ENCODE peak calls at places on chromosomes 4 and X, in ten cellular contexts. One of them, this sample, is unnamed.

GRCh38 chr4:40033603-40034002 is 23.0 kb upstream of the N4BP2 start:
- DNase-seq in GM06990: no peak
- DNase-seq in activated CD4-positive, alpha-beta T cell treated with anti-CD3 and anti-CD28 coated beads, Interleukin-2, amount 50 U/mL, for 4 hours: no peak
- DNase-seq in lower lobe of right lung: no peak
- DNase-seq in A172: no peak
- DNase-seq in T-helper 1 cell: no peak
- DNase-seq in activated naive CD4-positive, alpha-beta T cell treated with anti-CD3 and anti-CD28 coated beads for 36 hours: no peak
- DNase-seq in GM13976: no peak
- DNase-seq in CD4-positive, CD25-positive, alpha-beta regulatory T cell: no peak
- DNase-seq in astrocyte: no peak
- DNase-seq in this sample: no peak

GRCh38 chr4:145530662-145531061 is 49.0 kb downstream of the SMAD1 start:
- DNase-seq in GM06990: no peak
- DNase-seq in activated CD4-positive, alpha-beta T cell treated with anti-CD3 and anti-CD28 coated beads, Interleukin-2, amount 50 U/mL, for 4 hours: no peak
- DNase-seq in A172: no peak
- DNase-seq in astrocyte: no peak
- DNase-seq in activated naive CD4-positive, alpha-beta T cell treated with anti-CD3 and anti-CD28 coated beads for 36 hours: no peak
- DNase-seq in GM13976: no peak
- DNase-seq in T-helper 1 cell: no peak
- DNase-seq in lower lobe of right lung: no peak
- DNase-seq in CD4-positive, CD25-positive, alpha-beta regulatory T cell: no peak
- DNase-seq in this sample: no peak

GRCh38 chr4:8504279-8505007 is 63.9 kb downstream of the TRMT44 start:
- DNase-seq in lower lobe of right lung: no peak
- DNase-seq in astrocyte: no peak
- DNase-seq in GM06990: no peak
- DNase-seq in A172: no peak
- DNase-seq in CD4-positive, CD25-positive, alpha-beta regulatory T cell: no peak
- DNase-seq in activated naive CD4-positive, alpha-beta T cell treated with anti-CD3 and anti-CD28 coated beads for 36 hours: no peak
- DNase-seq in activated CD4-positive, alpha-beta T cell treated with anti-CD3 and anti-CD28 coated beads, Interleukin-2, amount 50 U/mL, for 4 hours: no peak
- DNase-seq in T-helper 1 cell: no peak
- DNase-seq in GM13976: peak
- DNase-seq in this sample: no peak

GRCh38 chr4:4752576-4753401 is 106.7 kb upstream of the MSX1 start:
- DNase-seq in A172: peak
- DNase-seq in T-helper 1 cell: no peak
- DNase-seq in GM13976: no peak
- DNase-seq in astrocyte: no peak
- DNase-seq in lower lobe of right lung: no peak
- DNase-seq in activated CD4-positive, alpha-beta T cell treated with anti-CD3 and anti-CD28 coated beads, Interleukin-2, amount 50 U/mL, for 4 hours: no peak
- DNase-seq in CD4-positive, CD25-positive, alpha-beta regulatory T cell: no peak
- DNase-seq in activated naive CD4-positive, alpha-beta T cell treated with anti-CD3 and anti-CD28 coated beads for 36 hours: no peak
- DNase-seq in GM06990: no peak
- DNase-seq in this sample: no peak

GRCh38 chr4:174523003-174523693 is 860 bp upstream of the HPGD start:
- DNase-seq in activated CD4-positive, alpha-beta T cell treated with anti-CD3 and anti-CD28 coated beads, Interleukin-2, amount 50 U/mL, for 4 hours: no peak
- DNase-seq in GM13976: no peak
- DNase-seq in GM06990: no peak
- DNase-seq in lower lobe of right lung: no peak
- DNase-seq in astrocyte: no peak
- DNase-seq in A172: peak
- DNase-seq in CD4-positive, CD25-positive, alpha-beta regulatory T cell: no peak
- DNase-seq in T-helper 1 cell: peak
- DNase-seq in activated naive CD4-positive, alpha-beta T cell treated with anti-CD3 and anti-CD28 coated beads for 36 hours: peak
- DNase-seq in this sample: no peak

GRCh38 chr4:22187203-22187835 is 238.7 kb upstream of the KCNIP4 start:
- DNase-seq in GM13976: no peak
- DNase-seq in activated CD4-positive, alpha-beta T cell treated with anti-CD3 and anti-CD28 coated beads, Interleukin-2, amount 50 U/mL, for 4 hours: no peak
- DNase-seq in lower lobe of right lung: no peak
- DNase-seq in GM06990: no peak
- DNase-seq in A172: no peak
- DNase-seq in CD4-positive, CD25-positive, alpha-beta regulatory T cell: no peak
- DNase-seq in activated naive CD4-positive, alpha-beta T cell treated with anti-CD3 and anti-CD28 coated beads for 36 hours: no peak
- DNase-seq in astrocyte: no peak
- DNase-seq in T-helper 1 cell: no peak
- DNase-seq in this sample: no peak

GRCh38 chrX:79167437-79167836 is 22.9 kb downstream of the GPR174 start:
- DNase-seq in activated CD4-positive, alpha-beta T cell treated with anti-CD3 and anti-CD28 coated beads, Interleukin-2, amount 50 U/mL, for 4 hours: no peak
- DNase-seq in astrocyte: no peak
- DNase-seq in A172: no peak
- DNase-seq in activated naive CD4-positive, alpha-beta T cell treated with anti-CD3 and anti-CD28 coated beads for 36 hours: no peak
- DNase-seq in T-helper 1 cell: peak
- DNase-seq in lower lobe of right lung: no peak
- DNase-seq in GM13976: no peak
- DNase-seq in CD4-positive, CD25-positive, alpha-beta regulatory T cell: no peak
- DNase-seq in GM06990: no peak
- DNase-seq in this sample: no peak

GRCh38 chr4:8844976-8845690 is 26.5 kb downstream of the HMX1 start:
- DNase-seq in T-helper 1 cell: no peak
- DNase-seq in GM13976: no peak
- DNase-seq in CD4-positive, CD25-positive, alpha-beta regulatory T cell: no peak
- DNase-seq in A172: no peak
- DNase-seq in astrocyte: no peak
- DNase-seq in lower lobe of right lung: peak
- DNase-seq in activated CD4-positive, alpha-beta T cell treated with anti-CD3 and anti-CD28 coated beads, Interleukin-2, amount 50 U/mL, for 4 hours: no peak
- DNase-seq in GM06990: no peak
- DNase-seq in activated naive CD4-positive, alpha-beta T cell treated with anti-CD3 and anti-CD28 coated beads for 36 hours: no peak
- DNase-seq in this sample: no peak

GRCh38 chrX:29824176-29824906 is 391.0 kb upstream of the MAGEB2 start:
- DNase-seq in activated naive CD4-positive, alpha-beta T cell treated with anti-CD3 and anti-CD28 coated beads for 36 hours: no peak
- DNase-seq in T-helper 1 cell: no peak
- DNase-seq in activated CD4-positive, alpha-beta T cell treated with anti-CD3 and anti-CD28 coated beads, Interleukin-2, amount 50 U/mL, for 4 hours: no peak
- DNase-seq in CD4-positive, CD25-positive, alpha-beta regulatory T cell: no peak
- DNase-seq in GM06990: no peak
- DNase-seq in A172: no peak
- DNase-seq in lower lobe of right lung: no peak
- DNase-seq in astrocyte: no peak
- DNase-seq in GM13976: no peak
- DNase-seq in this sample: no peak

GRCh38 chr4:122663814-122664610 is 43.1 kb upstream of the IL21 start:
- DNase-seq in GM13976: no peak
- DNase-seq in activated naive CD4-positive, alpha-beta T cell treated with anti-CD3 and anti-CD28 coated beads for 36 hours: peak
- DNase-seq in astrocyte: peak
- DNase-seq in activated CD4-positive, alpha-beta T cell treated with anti-CD3 and anti-CD28 coated beads, Interleukin-2, amount 50 U/mL, for 4 hours: peak
- DNase-seq in CD4-positive, CD25-positive, alpha-beta regulatory T cell: no peak
- DNase-seq in T-helper 1 cell: peak
- DNase-seq in GM06990: no peak
- DNase-seq in A172: no peak
- DNase-seq in lower lobe of right lung: no peak
- DNase-seq in this sample: no peak

GRCh38 chr4:167713756-167714155 is 378.6 kb upstream of the ANXA10 start:
- DNase-seq in GM13976: no peak
- DNase-seq in T-helper 1 cell: no peak
- DNase-seq in CD4-positive, CD25-positive, alpha-beta regulatory T cell: no peak
- DNase-seq in activated naive CD4-positive, alpha-beta T cell treated with anti-CD3 and anti-CD28 coated beads for 36 hours: no peak
- DNase-seq in A172: no peak
- DNase-seq in GM06990: no peak
- DNase-seq in activated CD4-positive, alpha-beta T cell treated with anti-CD3 and anti-CD28 coated beads, Interleukin-2, amount 50 U/mL, for 4 hours: no peak
- DNase-seq in lower lobe of right lung: no peak
- DNase-seq in astrocyte: peak
- DNase-seq in this sample: no peak

GRCh38 chr4:173827707-173828106 is 297.7 kb upstream of the HAND2 start:
- DNase-seq in GM13976: no peak
- DNase-seq in activated CD4-positive, alpha-beta T cell treated with anti-CD3 and anti-CD28 coated beads, Interleukin-2, amount 50 U/mL, for 4 hours: no peak
- DNase-seq in astrocyte: no peak
- DNase-seq in GM06990: no peak
- DNase-seq in A172: no peak
- DNase-seq in T-helper 1 cell: no peak
- DNase-seq in activated naive CD4-positive, alpha-beta T cell treated with anti-CD3 and anti-CD28 coated beads for 36 hours: no peak
- DNase-seq in CD4-positive, CD25-positive, alpha-beta regulatory T cell: no peak
- DNase-seq in lower lobe of right lung: no peak
- DNase-seq in this sample: no peak

GRCh38 chr4:27828843-27829242 is 968.2 kb downstream of the STIM2 start:
- DNase-seq in CD4-positive, CD25-positive, alpha-beta regulatory T cell: no peak
- DNase-seq in activated CD4-positive, alpha-beta T cell treated with anti-CD3 and anti-CD28 coated beads, Interleukin-2, amount 50 U/mL, for 4 hours: no peak
- DNase-seq in activated naive CD4-positive, alpha-beta T cell treated with anti-CD3 and anti-CD28 coated beads for 36 hours: no peak
- DNase-seq in T-helper 1 cell: no peak
- DNase-seq in astrocyte: no peak
- DNase-seq in GM06990: no peak
- DNase-seq in GM13976: no peak
- DNase-seq in A172: peak
- DNase-seq in lower lobe of right lung: no peak
- DNase-seq in this sample: no peak

GRCh38 chrX:118761950-118762725 is 34.7 kb downstream of the IL13RA1 start:
- DNase-seq in activated CD4-positive, alpha-beta T cell treated with anti-CD3 and anti-CD28 coated beads, Interleukin-2, amount 50 U/mL, for 4 hours: no peak
- DNase-seq in astrocyte: no peak
- DNase-seq in activated naive CD4-positive, alpha-beta T cell treated with anti-CD3 and anti-CD28 coated beads for 36 hours: peak
- DNase-seq in GM13976: no peak
- DNase-seq in GM06990: no peak
- DNase-seq in lower lobe of right lung: no peak
- DNase-seq in A172: no peak
- DNase-seq in CD4-positive, CD25-positive, alpha-beta regulatory T cell: no peak
- DNase-seq in T-helper 1 cell: no peak
- DNase-seq in this sample: no peak

GRCh38 chrX:24498181-24498580 is 33.1 kb downstream of the PDK3 start:
- DNase-seq in astrocyte: no peak
- DNase-seq in T-helper 1 cell: no peak
- DNase-seq in activated CD4-positive, alpha-beta T cell treated with anti-CD3 and anti-CD28 coated beads, Interleukin-2, amount 50 U/mL, for 4 hours: no peak
- DNase-seq in lower lobe of right lung: no peak
- DNase-seq in CD4-positive, CD25-positive, alpha-beta regulatory T cell: no peak
- DNase-seq in GM13976: no peak
- DNase-seq in activated naive CD4-positive, alpha-beta T cell treated with anti-CD3 and anti-CD28 coated beads for 36 hours: peak
- DNase-seq in A172: no peak
- DNase-seq in GM06990: no peak
- DNase-seq in this sample: no peak

GRCh38 chrX:71632923-71633657 is 14.8 kb upstream of the CXCR3 start:
- DNase-seq in activated CD4-positive, alpha-beta T cell treated with anti-CD3 and anti-CD28 coated beads, Interleukin-2, amount 50 U/mL, for 4 hours: no peak
- DNase-seq in T-helper 1 cell: no peak
- DNase-seq in astrocyte: no peak
- DNase-seq in A172: no peak
- DNase-seq in GM13976: no peak
- DNase-seq in lower lobe of right lung: no peak
- DNase-seq in GM06990: no peak
- DNase-seq in activated naive CD4-positive, alpha-beta T cell treated with anti-CD3 and anti-CD28 coated beads for 36 hours: no peak
- DNase-seq in CD4-positive, CD25-positive, alpha-beta regulatory T cell: no peak
- DNase-seq in this sample: no peak

GRCh38 chrX:119887721-119888425 is 7.8 kb upstream of the AKAP14 start:
- DNase-seq in A172: peak
- DNase-seq in CD4-positive, CD25-positive, alpha-beta regulatory T cell: peak
- DNase-seq in GM13976: peak
- DNase-seq in lower lobe of right lung: peak
- DNase-seq in activated naive CD4-positive, alpha-beta T cell treated with anti-CD3 and anti-CD28 coated beads for 36 hours: peak
- DNase-seq in T-helper 1 cell: peak
- DNase-seq in activated CD4-positive, alpha-beta T cell treated with anti-CD3 and anti-CD28 coated beads, Interleukin-2, amount 50 U/mL, for 4 hours: peak
- DNase-seq in astrocyte: peak
- DNase-seq in GM06990: peak
- DNase-seq in this sample: peak

GRCh38 chr4:81546777-81547176 is 75.1 kb upstream of the RASGEF1B start:
- DNase-seq in A172: no peak
- DNase-seq in activated naive CD4-positive, alpha-beta T cell treated with anti-CD3 and anti-CD28 coated beads for 36 hours: no peak
- DNase-seq in astrocyte: no peak
- DNase-seq in CD4-positive, CD25-positive, alpha-beta regulatory T cell: no peak
- DNase-seq in lower lobe of right lung: no peak
- DNase-seq in GM06990: no peak
- DNase-seq in activated CD4-positive, alpha-beta T cell treated with anti-CD3 and anti-CD28 coated beads, Interleukin-2, amount 50 U/mL, for 4 hours: no peak
- DNase-seq in T-helper 1 cell: no peak
- DNase-seq in GM13976: no peak
- DNase-seq in this sample: no peak

GRCh38 chr4:106806158-106806797 is 229.8 kb downstream of the DKK2 start:
- DNase-seq in activated naive CD4-positive, alpha-beta T cell treated with anti-CD3 and anti-CD28 coated beads for 36 hours: no peak
- DNase-seq in A172: no peak
- DNase-seq in astrocyte: no peak
- DNase-seq in CD4-positive, CD25-positive, alpha-beta regulatory T cell: no peak
- DNase-seq in GM06990: no peak
- DNase-seq in lower lobe of right lung: no peak
- DNase-seq in T-helper 1 cell: no peak
- DNase-seq in activated CD4-positive, alpha-beta T cell treated with anti-CD3 and anti-CD28 coated beads, Interleukin-2, amount 50 U/mL, for 4 hours: no peak
- DNase-seq in GM13976: no peak
- DNase-seq in this sample: no peak

GRCh38 chr4:139633661-139634060 is 32.0 kb upstream of the MGST2 start:
- DNase-seq in astrocyte: no peak
- DNase-seq in activated CD4-positive, alpha-beta T cell treated with anti-CD3 and anti-CD28 coated beads, Interleukin-2, amount 50 U/mL, for 4 hours: no peak
- DNase-seq in lower lobe of right lung: no peak
- DNase-seq in T-helper 1 cell: no peak
- DNase-seq in CD4-positive, CD25-positive, alpha-beta regulatory T cell: no peak
- DNase-seq in GM13976: no peak
- DNase-seq in GM06990: no peak
- DNase-seq in A172: no peak
- DNase-seq in activated naive CD4-positive, alpha-beta T cell treated with anti-CD3 and anti-CD28 coated beads for 36 hours: no peak
- DNase-seq in this sample: no peak

GRCh38 chr4:41835321-41835995 is 86.9 kb upstream of the PHOX2B start:
- DNase-seq in A172: no peak
- DNase-seq in lower lobe of right lung: no peak
- DNase-seq in GM13976: no peak
- DNase-seq in activated CD4-positive, alpha-beta T cell treated with anti-CD3 and anti-CD28 coated beads, Interleukin-2, amount 50 U/mL, for 4 hours: no peak
- DNase-seq in GM06990: no peak
- DNase-seq in activated naive CD4-positive, alpha-beta T cell treated with anti-CD3 and anti-CD28 coated beads for 36 hours: no peak
- DNase-seq in CD4-positive, CD25-positive, alpha-beta regulatory T cell: no peak
- DNase-seq in T-helper 1 cell: no peak
- DNase-seq in astrocyte: no peak
- DNase-seq in this sample: no peak

GRCh38 chr4:170391066-170391754 is 301.5 kb upstream of the AADAT start:
- DNase-seq in astrocyte: peak
- DNase-seq in activated CD4-positive, alpha-beta T cell treated with anti-CD3 and anti-CD28 coated beads, Interleukin-2, amount 50 U/mL, for 4 hours: no peak
- DNase-seq in GM13976: no peak
- DNase-seq in activated naive CD4-positive, alpha-beta T cell treated with anti-CD3 and anti-CD28 coated beads for 36 hours: no peak
- DNase-seq in CD4-positive, CD25-positive, alpha-beta regulatory T cell: no peak
- DNase-seq in T-helper 1 cell: no peak
- DNase-seq in GM06990: no peak
- DNase-seq in lower lobe of right lung: no peak
- DNase-seq in A172: peak
- DNase-seq in this sample: no peak

GRCh38 chrX:39819921-39820849 is 277.6 kb downstream of the BCOR start:
- DNase-seq in lower lobe of right lung: no peak
- DNase-seq in activated naive CD4-positive, alpha-beta T cell treated with anti-CD3 and anti-CD28 coated beads for 36 hours: peak
- DNase-seq in GM13976: no peak
- DNase-seq in GM06990: no peak
- DNase-seq in astrocyte: no peak
- DNase-seq in T-helper 1 cell: no peak
- DNase-seq in activated CD4-positive, alpha-beta T cell treated with anti-CD3 and anti-CD28 coated beads, Interleukin-2, amount 50 U/mL, for 4 hours: no peak
- DNase-seq in CD4-positive, CD25-positive, alpha-beta regulatory T cell: no peak
- DNase-seq in A172: no peak
- DNase-seq in this sample: no peak

GRCh38 chr4:26023191-26023972 is 109.4 kb downstream of the SMIM20 start:
- DNase-seq in astrocyte: peak
- DNase-seq in activated naive CD4-positive, alpha-beta T cell treated with anti-CD3 and anti-CD28 coated beads for 36 hours: no peak
- DNase-seq in T-helper 1 cell: no peak
- DNase-seq in lower lobe of right lung: no peak
- DNase-seq in GM13976: no peak
- DNase-seq in CD4-positive, CD25-positive, alpha-beta regulatory T cell: no peak
- DNase-seq in GM06990: no peak
- DNase-seq in activated CD4-positive, alpha-beta T cell treated with anti-CD3 and anti-CD28 coated beads, Interleukin-2, amount 50 U/mL, for 4 hours: no peak
- DNase-seq in A172: no peak
- DNase-seq in this sample: no peak

GRCh38 chr4:185898413-185898812 is 86.4 kb upstream of the SORBS2 start:
- DNase-seq in T-helper 1 cell: no peak
- DNase-seq in activated naive CD4-positive, alpha-beta T cell treated with anti-CD3 and anti-CD28 coated beads for 36 hours: no peak
- DNase-seq in lower lobe of right lung: no peak
- DNase-seq in astrocyte: no peak
- DNase-seq in A172: no peak
- DNase-seq in GM13976: no peak
- DNase-seq in GM06990: no peak
- DNase-seq in CD4-positive, CD25-positive, alpha-beta regulatory T cell: no peak
- DNase-seq in activated CD4-positive, alpha-beta T cell treated with anti-CD3 and anti-CD28 coated beads, Interleukin-2, amount 50 U/mL, for 4 hours: no peak
- DNase-seq in this sample: no peak

GRCh38 chrX:103431316-103431715 is 55.0 kb downstream of the BEX3 start:
- DNase-seq in GM06990: no peak
- DNase-seq in CD4-positive, CD25-positive, alpha-beta regulatory T cell: no peak
- DNase-seq in GM13976: no peak
- DNase-seq in lower lobe of right lung: no peak
- DNase-seq in activated naive CD4-positive, alpha-beta T cell treated with anti-CD3 and anti-CD28 coated beads for 36 hours: no peak
- DNase-seq in T-helper 1 cell: no peak
- DNase-seq in activated CD4-positive, alpha-beta T cell treated with anti-CD3 and anti-CD28 coated beads, Interleukin-2, amount 50 U/mL, for 4 hours: no peak
- DNase-seq in astrocyte: peak
- DNase-seq in A172: peak
- DNase-seq in this sample: no peak

GRCh38 chrX:148940411-148940996 is 440.1 kb downstream of the AFF2 start:
- DNase-seq in T-helper 1 cell: no peak
- DNase-seq in GM13976: no peak
- DNase-seq in lower lobe of right lung: no peak
- DNase-seq in GM06990: no peak
- DNase-seq in activated naive CD4-positive, alpha-beta T cell treated with anti-CD3 and anti-CD28 coated beads for 36 hours: no peak
- DNase-seq in astrocyte: peak
- DNase-seq in A172: no peak
- DNase-seq in activated CD4-positive, alpha-beta T cell treated with anti-CD3 and anti-CD28 coated beads, Interleukin-2, amount 50 U/mL, for 4 hours: no peak
- DNase-seq in CD4-positive, CD25-positive, alpha-beta regulatory T cell: no peak
- DNase-seq in this sample: no peak

GRCh38 chrX:87489071-87489470 is 28.5 kb upstream of the KLHL4 start:
- DNase-seq in astrocyte: peak
- DNase-seq in GM13976: no peak
- DNase-seq in T-helper 1 cell: no peak
- DNase-seq in lower lobe of right lung: no peak
- DNase-seq in activated naive CD4-positive, alpha-beta T cell treated with anti-CD3 and anti-CD28 coated beads for 36 hours: no peak
- DNase-seq in CD4-positive, CD25-positive, alpha-beta regulatory T cell: no peak
- DNase-seq in activated CD4-positive, alpha-beta T cell treated with anti-CD3 and anti-CD28 coated beads, Interleukin-2, amount 50 U/mL, for 4 hours: no peak
- DNase-seq in A172: no peak
- DNase-seq in GM06990: no peak
- DNase-seq in this sample: no peak